ENCODE peak calls at places on chromosomes 5 and 9, in four cellular contexts. H is body of pancreas, V is RWPE1, T is Caco-2. Q is an unnamed sample.

GRCh38 chr5:97297063-97297715 is 114.1 kb upstream of the RIOK2 start:
- DNase-seq in T (peak), H (no peak), V (peak), Q (peak)

GRCh38 chr5:34571380-34572041 is 84.6 kb upstream of the RAI14 start:
- DNase-seq in V (no peak), H (no peak), T (no peak), Q (no peak)

GRCh38 chr5:113216545-113216944 is 218.2 kb downstream of the TSSK1B start:
- DNase-seq in V (no peak), H (no peak), T (no peak), Q (no peak)

GRCh38 chr5:1113805-1114586 is 2.1 kb upstream of the SLC12A7 start:
- DNase-seq in T (no peak), V (no peak), H (no peak), Q (no peak)

GRCh38 chr9:122053951-122054350 is 39.2 kb downstream of the TTLL11 start:
- DNase-seq in V (peak), H (no peak), T (no peak), Q (no peak)

GRCh38 chr5:39517800-39518199 is 93.0 kb upstream of the DAB2 start:
- DNase-seq in V (peak), H (no peak), T (no peak), Q (no peak)

GRCh38 chr5:2534970-2535369 is 216.5 kb downstream of the IRX2 start:
- DNase-seq in H (no peak), T (no peak), V (no peak), Q (no peak)

GRCh38 chr5:103346162-103346748 is 87.7 kb downstream of the MACIR start:
- DNase-seq in H (no peak), T (peak), V (no peak), Q (no peak)

GRCh38 chr9:96680812-96681499 is 25.8 kb upstream of the PRXL2C start:
- DNase-seq in H (no peak), V (no peak), T (no peak), Q (no peak)

DNA sequence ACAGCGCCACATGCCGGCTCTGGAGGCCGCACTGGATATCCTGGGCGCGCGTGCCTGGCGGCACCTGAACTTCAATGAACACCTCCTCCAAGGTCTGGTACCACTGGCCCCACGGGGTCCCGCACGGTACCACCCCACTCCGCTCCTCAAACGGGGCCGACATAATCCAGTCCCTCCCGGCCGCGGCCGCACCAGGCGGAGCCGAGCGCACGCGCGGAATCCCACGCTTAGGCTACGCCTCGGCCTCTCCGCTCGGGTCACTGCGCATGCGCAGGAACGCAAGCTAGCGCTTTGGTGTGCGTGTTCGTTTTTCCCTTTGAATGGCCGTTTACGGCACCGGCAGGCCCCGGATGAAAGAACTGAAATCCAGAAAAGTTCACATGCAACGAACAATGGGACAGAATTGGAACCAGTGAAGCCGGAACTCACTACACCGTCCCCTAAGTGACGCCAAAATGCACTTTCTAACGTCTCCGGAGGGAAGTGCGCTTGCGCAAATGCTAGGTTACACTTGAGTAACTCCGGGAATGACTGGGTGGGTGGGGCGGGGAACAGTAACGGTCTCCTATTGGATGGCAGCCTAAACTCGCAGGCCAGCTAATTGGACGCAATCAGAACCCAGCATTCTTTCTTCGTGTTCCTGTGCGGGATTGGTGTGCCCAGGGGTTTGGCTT is at the start of gene NUDCD2:
- DNase-seq in H (peak), V (peak), T (peak), Q (peak)
- TF ChIP-seq CTCF in H (peak), V (no peak), T (peak), Q (no peak)

DNA sequence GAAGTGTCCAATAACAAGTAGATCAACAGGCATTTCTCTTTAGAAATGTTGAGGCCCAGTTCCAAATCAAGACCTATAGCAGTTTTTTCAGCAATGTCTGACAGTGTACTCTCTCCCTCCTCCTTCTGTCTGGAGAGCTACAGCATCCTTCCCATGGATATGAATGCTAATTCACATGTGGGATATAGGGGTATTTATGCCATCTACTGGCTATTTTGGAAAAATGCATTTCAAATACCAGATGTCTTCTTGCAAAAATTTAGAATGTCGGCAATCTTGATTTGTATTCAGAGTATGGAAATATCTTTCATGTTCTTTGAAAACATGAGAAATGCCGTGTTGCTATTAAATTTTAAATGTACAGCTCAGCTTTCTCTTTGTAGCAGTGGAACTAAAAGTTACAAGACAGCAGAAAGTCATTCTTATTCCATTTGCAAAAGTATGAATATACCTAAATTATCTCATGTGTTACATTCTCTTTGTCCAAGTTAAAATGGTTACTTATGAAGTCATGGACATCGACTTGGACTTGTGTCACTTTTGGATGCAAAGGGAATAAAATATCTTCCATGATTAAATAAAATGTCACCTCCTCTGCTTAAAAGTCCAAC is 647.8 kb downstream of the TAF11L14 start:
- DNase-seq in H (no peak), T (no peak), V (peak), Q (no peak)
- TF ChIP-seq CTCF in H (peak), T (peak), V (peak), Q (no peak)

GRCh38 chr5:127975961-127976360 is 107.6 kb upstream of the SLC12A2 start:
- DNase-seq in V (no peak), T (no peak), H (no peak), Q (no peak)
- TF ChIP-seq CTCF in V (no peak), T (peak), H (no peak), Q (no peak)

GRCh38 chr5:166961028-166961427 is 1330.4 kb upstream of the WWC1 start:
- DNase-seq in H (no peak), T (no peak), V (no peak), Q (no peak)
- TF ChIP-seq CTCF in H (peak), T (no peak), V (no peak), Q (peak)

Q was measured in Calu3.